ENCODE peak calls at places on chromosomes 5 and 9, in ten cellular contexts. C is HCT116; E is uterus; T is B cell; H is CD8-positive, alpha-beta T cell; J is BE2C; Y is endothelial cell; D is AG09309; U is fibroblast of mammary gland; I is lower leg skin. S is an unnamed sample.

GRCh38 chr5:61348437-61348836 is 16.4 kb downstream of the ZSWIM6 start:
- DNase-seq in C (no peak), E (no peak), T (no peak), H (no peak), J (no peak), Y (no peak), D (no peak), U (no peak), I (no peak), S (no peak)

GRCh38 chr9:120531683-120532300 is 48.2 kb downstream of the CDK5RAP2 start:
- DNase-seq in C (peak), E (no peak), T (no peak), H (no peak), J (peak), Y (peak), D (no peak), U (peak), I (peak), S (no peak)

GRCh38 chr5:132876020-132876759 is 2.7 kb downstream of the LEAP2 start:
- DNase-seq in C (no peak), E (no peak), T (no peak), H (no peak), J (no peak), Y (no peak), D (no peak), U (no peak), I (no peak), S (no peak)

GRCh38 chr9:106648799-106649198 is 214.2 kb upstream of the ZNF462 start:
- DNase-seq in C (peak), E (no peak), T (no peak), H (no peak), J (no peak), Y (no peak), D (no peak), U (peak), I (no peak), S (no peak)

GRCh38 chr5:141373673-141374317 is at the start of gene PCDHGA6:
- DNase-seq in C (no peak), E (no peak), T (no peak), H (no peak), J (no peak), Y (no peak), D (no peak), U (peak), I (no peak), S (no peak)

GRCh38 chr9:17138503-17138902 is 3.7 kb downstream of the CNTLN start:
- DNase-seq in C (no peak), E (no peak), T (no peak), H (no peak), J (no peak), Y (no peak), D (no peak), U (no peak), I (no peak), S (no peak)

GRCh38 chr5:75558972-75559632 is 47.4 kb downstream of the POLK start:
- DNase-seq in C (no peak), E (no peak), T (no peak), H (no peak), J (no peak), Y (no peak), D (peak), U (peak), I (no peak), S (no peak)

GRCh38 chr5:111530298-111530740 is 18.0 kb upstream of the STARD4 start:
- DNase-seq in C (peak), E (no peak), T (peak), H (peak), J (no peak), Y (peak), D (no peak), U (peak), I (peak), S (no peak)

GRCh38 chr9:136079211-136079915 is 15.7 kb downstream of the NACC2 start:
- DNase-seq in C (no peak), E (no peak), T (no peak), H (peak), J (peak), Y (no peak), D (no peak), U (no peak), I (no peak), S (no peak)

GRCh38 chr5:39218482-39219381 is 631 bp downstream of the FYB1 start:
- DNase-seq in C (no peak), E (peak), T (no peak), H (no peak), J (no peak), Y (no peak), D (no peak), U (peak), I (peak), S (no peak)

GRCh38 chr9:121171236-121171635 is 30.4 kb downstream of the RAB14 start:
- DNase-seq in C (no peak), E (no peak), T (no peak), H (no peak), J (no peak), Y (peak), D (no peak), U (no peak), I (no peak), S (no peak)

GRCh38 chr9:68919666-68920065 is 94.2 kb downstream of the PRKACG start:
- DNase-seq in C (no peak), E (no peak), T (no peak), H (no peak), J (no peak), Y (no peak), D (no peak), U (no peak), I (no peak), S (no peak)

GRCh38 chr5:150286820-150287219 is 2.8 kb downstream of the CAMK2A start:
- DNase-seq in C (peak), E (no peak), T (no peak), H (no peak), J (peak), Y (peak), D (no peak), U (no peak), I (no peak), S (no peak)

GRCh38 chr9:107650995-107651394 is 161.4 kb upstream of the KLF4 start:
- DNase-seq in C (no peak), E (no peak), T (no peak), H (no peak), J (no peak), Y (no peak), D (no peak), U (no peak), I (no peak), S (no peak)

GRCh38 chr5:125470503-125470902 is 724.1 kb upstream of the ZNF608 start:
- DNase-seq in C (no peak), E (no peak), T (no peak), H (no peak), J (no peak), Y (no peak), D (no peak), U (no peak), I (no peak), S (no peak)

GRCh38 chr5:134110382-134110781 is 4.1 kb upstream of the TCF7 start:
- DNase-seq in C (no peak), E (no peak), T (no peak), H (peak), J (no peak), Y (no peak), D (no peak), U (no peak), I (no peak), S (no peak)

GRCh38 chr5:34524123-34524522 is 132.0 kb upstream of the RAI14 start:
- DNase-seq in C (no peak), E (no peak), T (no peak), H (no peak), J (no peak), Y (no peak), D (peak), U (peak), I (no peak), S (no peak)

GRCh38 chr9:96109718-96110351 is 192.1 kb downstream of the HSD17B3 start:
- DNase-seq in C (no peak), E (no peak), T (no peak), H (no peak), J (no peak), Y (no peak), D (no peak), U (peak), I (no peak), S (no peak)

GRCh38 chr9:132439153-132439552 is 29.1 kb downstream of the CFAP77 start:
- DNase-seq in C (no peak), E (no peak), T (no peak), H (no peak), J (no peak), Y (no peak), D (no peak), U (no peak), I (no peak), S (no peak)

GRCh38 chr5:153094333-153094732 is 396.1 kb upstream of the GRIA1 start:
- DNase-seq in C (no peak), E (no peak), T (no peak), H (no peak), J (no peak), Y (no peak), D (no peak), U (no peak), I (no peak), S (no peak)

GRCh38 chr5:88863523-88863922 is 19.5 kb downstream of the MEF2C start:
- DNase-seq in C (no peak), E (no peak), T (no peak), H (no peak), J (no peak), Y (no peak), D (no peak), U (no peak), I (no peak), S (no peak)

GRCh38 chr5:171365351-171365750 is 22.3 kb upstream of the NPM1 start:
- DNase-seq in C (no peak), E (no peak), T (no peak), H (no peak), J (peak), Y (peak), D (no peak), U (peak), I (no peak), S (no peak)
- TF ChIP-seq CTCF in C (peak), E (no peak), T (no peak), H (no peak), J (peak), Y (peak), D (peak), U (peak), I (no peak), S (peak)

GRCh38 chr5:126651013-126651577 is 50.3 kb downstream of the PHAX start:
- DNase-seq in C (no peak), E (no peak), T (no peak), H (no peak), J (no peak), Y (no peak), D (no peak), U (no peak), I (no peak), S (no peak)

GRCh38 chr5:126645132-126645531 is 44.4 kb downstream of the PHAX start:
- DNase-seq in C (no peak), E (no peak), T (no peak), H (no peak), J (no peak), Y (no peak), D (no peak), U (peak), I (no peak), S (no peak)

GRCh38 chr5:126647071-126647470 is 46.3 kb downstream of the PHAX start:
- DNase-seq in C (no peak), E (no peak), T (no peak), H (no peak), J (no peak), Y (no peak), D (no peak), U (no peak), I (no peak), S (no peak)

GRCh38 chr5:126650463-126650862 is 49.7 kb downstream of the PHAX start:
- DNase-seq in C (no peak), E (no peak), T (no peak), H (no peak), J (no peak), Y (no peak), D (no peak), U (no peak), I (no peak), S (no peak)

GRCh38 chr5:126648471-126648870 is 47.7 kb downstream of the PHAX start:
- DNase-seq in C (no peak), E (no peak), T (no peak), H (no peak), J (no peak), Y (no peak), D (no peak), U (no peak), I (no peak), S (no peak)
- TF ChIP-seq CTCF in C (no peak), E (no peak), T (no peak), H (no peak), J (no peak), Y (no peak), D (no peak), U (no peak), I (no peak), S (no peak)

DNA sequence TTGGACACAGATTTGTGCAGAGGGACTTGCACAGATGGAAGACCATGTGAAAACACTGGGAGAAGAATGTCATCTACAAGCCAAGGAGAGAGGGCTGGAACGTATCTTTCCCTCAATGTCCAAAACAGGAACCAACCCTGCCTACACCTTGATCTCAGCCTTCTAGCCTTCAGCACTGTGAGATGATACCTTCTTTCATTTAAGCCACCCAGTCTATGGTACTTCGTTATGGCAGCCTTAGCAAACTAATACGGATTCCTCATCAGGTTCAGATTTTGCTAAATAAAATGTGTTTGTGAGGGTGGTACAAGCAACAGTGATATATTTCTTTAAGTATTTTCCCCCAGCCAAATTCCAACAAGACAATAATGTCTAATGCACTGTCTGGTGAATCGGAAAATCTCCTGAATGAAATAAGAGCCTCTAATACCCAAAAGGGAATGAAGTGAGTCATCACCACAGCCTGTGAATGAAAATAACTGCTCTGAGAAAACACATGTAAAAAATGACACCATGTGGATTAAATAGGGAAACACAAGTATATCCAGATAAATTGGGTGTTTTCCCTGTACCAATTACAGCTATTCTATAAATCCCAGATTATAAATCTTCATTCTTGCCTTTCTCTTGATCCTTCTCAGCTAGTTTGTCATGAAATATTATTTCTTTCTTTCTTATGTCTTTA is 182.8 kb upstream of the TARS1 start:
- DNase-seq in C (peak), E (no peak), T (no peak), H (no peak), J (no peak), Y (no peak), D (peak), U (peak), I (no peak), S (no peak)
- TF ChIP-seq CTCF in C (no peak), E (peak), T (no peak), H (no peak), J (no peak), Y (no peak), D (no peak), U (peak), I (no peak), S (no peak)

DNA sequence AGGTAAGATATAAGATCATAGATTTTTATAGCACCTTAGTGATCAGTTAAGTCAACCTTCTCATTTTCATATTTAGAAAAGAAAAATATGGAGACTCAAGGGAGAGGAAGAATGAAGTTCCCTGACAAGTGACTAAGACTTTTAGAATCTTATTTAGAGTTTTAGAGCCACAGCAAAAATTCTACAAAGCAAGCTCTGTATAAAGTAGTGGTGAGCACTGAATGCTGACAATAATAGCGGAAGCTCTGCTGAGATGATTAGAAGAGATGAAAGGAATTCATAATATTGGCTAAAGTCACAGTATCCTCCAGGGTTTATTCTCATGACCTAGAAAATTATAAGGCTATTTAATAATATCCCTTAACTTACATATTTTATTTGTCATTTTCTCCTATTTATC is 316.0 kb downstream of the PDE4D start:
- DNase-seq in C (no peak), E (no peak), T (no peak), H (no peak), J (no peak), Y (no peak), D (no peak), U (no peak), I (no peak), S (no peak)
- TF ChIP-seq CTCF in C (no peak), E (no peak), T (no peak), H (no peak), J (no peak), Y (no peak), D (no peak), U (no peak), I (no peak), S (no peak)

GRCh38 chr5:94969174-94969573 is 315.7 kb downstream of the MCTP1 start:
- DNase-seq in C (peak), E (no peak), T (no peak), H (no peak), J (no peak), Y (no peak), D (no peak), U (peak), I (no peak), S (no peak)
- TF ChIP-seq CTCF in C (peak), E (no peak), T (no peak), H (no peak), J (peak), Y (no peak), D (peak), U (peak), I (no peak), S (no peak)

GRCh38 chr5:168128556-168128955 is 162.9 kb upstream of the WWC1 start:
- DNase-seq in C (no peak), E (no peak), T (no peak), H (no peak), J (no peak), Y (no peak), D (no peak), U (no peak), I (no peak), S (no peak)
- TF ChIP-seq CTCF in C (no peak), E (no peak), T (no peak), H (no peak), J (no peak), Y (no peak), D (no peak), U (no peak), I (no peak), S (no peak)

GRCh38 chr5:67375606-67376005 is 179.0 kb upstream of the CD180 start:
- DNase-seq in C (no peak), E (no peak), T (no peak), H (no peak), J (no peak), Y (no peak), D (no peak), U (no peak), I (no peak), S (no peak)
- TF ChIP-seq CTCF in C (peak), E (no peak), T (no peak), H (no peak), J (peak), Y (no peak), D (no peak), U (peak), I (no peak), S (peak)

GRCh38 chr5:140358738-140359310 is 1.2 kb upstream of the SLC4A9 start:
- DNase-seq in C (no peak), E (no peak), T (no peak), H (no peak), J (peak), Y (peak), D (no peak), U (peak), I (no peak), S (no peak)
- TF ChIP-seq CTCF in C (peak), E (no peak), T (peak), H (no peak), J (peak), Y (peak), D (peak), U (peak), I (no peak), S (peak)

GRCh38 chr5:168727547-168728120 is 148.5 kb upstream of the PANK3 start:
- DNase-seq in C (no peak), E (no peak), T (no peak), H (no peak), J (no peak), Y (no peak), D (no peak), U (no peak), I (no peak), S (no peak)
- TF ChIP-seq CTCF in C (no peak), E (no peak), T (no peak), H (no peak), J (no peak), Y (no peak), D (no peak), U (no peak), I (no peak), S (no peak)

DNA sequence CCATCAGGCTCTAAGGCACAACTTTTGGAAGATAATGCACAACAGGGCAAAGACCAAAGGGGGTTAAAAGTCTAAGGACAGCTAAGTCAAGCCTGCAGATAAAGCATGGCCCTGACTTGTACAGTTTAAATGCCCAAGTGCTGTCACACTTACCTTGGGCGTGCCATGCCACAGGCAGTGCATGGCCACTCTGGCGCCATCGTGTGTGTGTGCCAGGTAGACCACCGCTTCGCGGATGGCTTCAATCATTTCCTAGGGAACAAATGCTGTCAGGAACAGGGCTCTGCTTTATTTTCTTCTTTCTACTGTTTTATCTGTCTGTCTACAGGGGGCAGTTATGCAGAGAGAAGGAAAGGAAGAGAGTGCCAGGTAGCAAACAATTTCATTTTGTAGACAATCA is 19.3 kb downstream of the PUM3 start:
- DNase-seq in C (no peak), E (no peak), T (no peak), H (no peak), J (peak), Y (peak), D (no peak), U (no peak), I (no peak), S (no peak)
- TF ChIP-seq CTCF in C (peak), E (no peak), T (no peak), H (no peak), J (peak), Y (peak), D (peak), U (peak), I (no peak), S (peak)

S was measured in type B pancreatic cell.